ENCODE peak calls at places on chromosomes 12 and 14, in seven cellular contexts. M, G, R, I, E, B and C are unnamed samples.

GRCh38 chr14:75259946-75260545 is 18.6 kb upstream of the FOS start:
- DNase-seq in M (no peak), G (no peak), R (no peak), I (no peak), E (no peak), B (no peak), C (no peak)

GRCh38 chr12:52079576-52080402 is at the start of gene SMIM41:
- DNase-seq in M (no peak), G (no peak), R (no peak), I (no peak), E (no peak), B (no peak), C (no peak)

GRCh38 chr12:57003395-57003794 is 3.0 kb downstream of the ZBTB39 start:
- DNase-seq in M (no peak), G (no peak), R (no peak), I (peak; percentile 51), E (no peak), B (no peak), C (no peak)

GRCh38 chr14:31960039-31960438 is 117.1 kb upstream of the ARHGAP5 start:
- DNase-seq in M (no peak), G (no peak), R (no peak), I (no peak), E (no peak), B (no peak), C (no peak)

GRCh38 chr14:68549966-68550705 is 242.7 kb downstream of the ZFP36L1 start:
- DNase-seq in M (no peak), G (peak; percentile 92), R (peak; percentile 5), I (no peak), E (no peak), B (no peak), C (peak; percentile 53)

GRCh38 chr12:42084522-42084921 is 60.2 kb downstream of the GXYLT1 start:
- DNase-seq in M (no peak), G (no peak), R (no peak), I (no peak), E (no peak), B (no peak), C (no peak)

GRCh38 chr12:95809000-95809680 is 18.6 kb upstream of the NTN4 start:
- DNase-seq in M (no peak), G (no peak), R (no peak), I (no peak), E (no peak), B (no peak), C (no peak)

GRCh38 chr12:92431146-92431545 is 271.6 kb upstream of the PLEKHG7 start:
- DNase-seq in M (no peak), G (no peak), R (no peak), I (no peak), E (no peak), B (peak; percentile 35), C (no peak)

GRCh38 chr14:102568115-102568614 is 24.3 kb upstream of the RCOR1 start:
- DNase-seq in M (no peak), G (no peak), R (no peak), I (no peak), E (no peak), B (peak; percentile 63), C (peak; percentile 80)

GRCh38 chr12:41108032-41108431 is 80.1 kb upstream of the PDZRN4 start:
- DNase-seq in M (no peak), G (no peak), R (peak; percentile 35), I (peak; percentile 81), E (no peak), B (no peak), C (no peak)

GRCh38 chr12:69648476-69648875 is 37.8 kb upstream of the LRRC10 start:
- DNase-seq in M (peak; percentile 89), G (peak; percentile 95), R (no peak), I (no peak), E (no peak), B (no peak), C (peak; percentile 89)

GRCh38 chr12:52826611-52827498 is 7.3 kb downstream of the KRT79 start:
- DNase-seq in M (no peak), G (no peak), R (no peak), I (no peak), E (no peak), B (no peak), C (no peak)

GRCh38 chr14:94038921-94039629 is 12.9 kb downstream of the OTUB2 start:
- DNase-seq in M (no peak), G (no peak), R (no peak), I (no peak), E (no peak), B (no peak), C (no peak)

GRCh38 chr14:94036328-94037167 is 10.4 kb downstream of the OTUB2 start:
- DNase-seq in M (peak; percentile 76), G (peak; percentile 80), R (peak; percentile 87), I (no peak), E (no peak), B (peak; percentile 78), C (peak; percentile 63)

GRCh38 chr14:94040247-94040646 is 14.1 kb downstream of the OTUB2 start:
- DNase-seq in M (no peak), G (no peak), R (no peak), I (no peak), E (no peak), B (no peak), C (no peak)

GRCh38 chr14:94037954-94038353 is 11.8 kb downstream of the OTUB2 start:
- DNase-seq in M (no peak), G (no peak), R (no peak), I (no peak), E (no peak), B (no peak), C (no peak)

GRCh38 chr14:94038510-94038909 is 12.4 kb downstream of the OTUB2 start:
- DNase-seq in M (no peak), G (no peak), R (no peak), I (no peak), E (no peak), B (no peak), C (no peak)
- TF ChIP-seq CTCF in M (no peak), G (no peak), R (no peak), I (no peak), E (no peak), B (no peak), C (no peak)

GRCh38 chr12:104581000-104581570 is 124.3 kb downstream of the CHST11 start:
- DNase-seq in M (no peak), G (no peak), R (no peak), I (no peak), E (no peak), B (no peak), C (no peak)

GRCh38 chr12:104578453-104578852 is 121.7 kb downstream of the CHST11 start:
- DNase-seq in M (peak; percentile 49), G (peak; percentile 89), R (no peak), I (no peak), E (no peak), B (no peak), C (peak; percentile 66)

GRCh38 chr12:104582739-104583138 is 126.0 kb downstream of the CHST11 start:
- DNase-seq in M (no peak), G (no peak), R (no peak), I (no peak), E (no peak), B (no peak), C (no peak)

GRCh38 chr12:104576980-104577925 is 120.5 kb downstream of the CHST11 start:
- DNase-seq in M (no peak), G (peak; percentile 46), R (no peak), I (no peak), E (no peak), B (no peak), C (no peak)

GRCh38 chr12:104579716-104580495 is 123.2 kb downstream of the CHST11 start:
- DNase-seq in M (no peak), G (no peak), R (no peak), I (no peak), E (no peak), B (no peak), C (no peak)
- H3K4me3 ChIP-seq in M (no peak overlapping the region), G (no peak overlapping the region), R (no peak overlapping the region), I (no peak overlapping the region), E (no peak overlapping the region), B (no peak overlapping the region), C (no peak overlapping the region)

GRCh38 chr14:36941783-36942521 is 230.5 kb downstream of the SLC25A21 start:
- DNase-seq in M (peak; percentile 69), G (peak; percentile 80), R (peak; percentile 86), I (peak; percentile 71), E (no peak), B (peak; percentile 42), C (peak; percentile 71)

GRCh38 chr14:36944307-36945010 is 227.9 kb downstream of the SLC25A21 start:
- DNase-seq in M (peak; percentile 5), G (peak; percentile 71), R (no peak), I (no peak), E (no peak), B (no peak), C (peak; percentile 82)

GRCh38 chr14:36940476-36940875 is 231.9 kb downstream of the SLC25A21 start:
- DNase-seq in M (peak; percentile 41), G (no peak), R (no peak), I (no peak), E (no peak), B (no peak), C (no peak)

GRCh38 chr14:36939265-36939664 is 233.1 kb downstream of the SLC25A21 start:
- DNase-seq in M (no peak), G (no peak), R (no peak), I (no peak), E (no peak), B (no peak), C (no peak)

DNA sequence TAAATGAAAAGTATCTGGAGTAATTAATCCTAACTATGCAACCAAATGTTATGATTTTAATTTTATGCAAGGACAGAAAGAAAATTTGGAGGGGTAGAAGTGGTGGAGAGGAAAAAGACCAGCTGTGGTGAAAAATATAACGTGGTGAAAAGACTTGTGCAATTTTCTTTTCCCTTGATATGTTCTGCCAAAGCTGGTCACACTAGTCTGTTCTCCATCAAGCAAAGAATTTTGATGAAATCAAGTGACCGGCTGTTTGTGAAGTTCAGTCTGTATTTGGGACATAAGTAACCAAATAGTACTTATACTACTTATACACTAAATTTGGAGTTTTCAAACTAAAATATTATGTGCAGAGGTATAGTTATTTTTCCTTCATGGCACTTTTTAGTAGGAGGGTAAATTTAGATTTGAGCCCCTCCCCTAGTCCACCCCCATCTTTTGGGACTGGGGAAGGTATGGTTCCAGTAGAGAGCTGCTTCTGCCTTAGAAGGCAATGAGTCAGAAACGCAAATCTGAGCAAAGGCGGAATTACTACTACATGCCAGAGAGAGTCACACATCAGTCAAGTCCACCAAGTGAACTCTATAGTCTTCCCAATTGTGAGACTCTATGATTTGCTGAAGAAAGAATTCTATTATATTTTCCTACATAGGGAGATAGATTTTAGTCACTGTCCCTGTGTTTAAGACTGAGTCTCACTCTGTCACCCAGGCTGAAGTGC is 229.7 kb downstream of the SLC25A21 start:
- DNase-seq in M (peak; percentile 2), G (peak; percentile 64), R (no peak), I (no peak), E (no peak), B (no peak), C (peak; percentile 85)
- TF ChIP-seq CTCF in M (no peak), G (no peak), R (no peak), I (no peak), E (peak; percentile 15), B (no peak), C (no peak)

DNA sequence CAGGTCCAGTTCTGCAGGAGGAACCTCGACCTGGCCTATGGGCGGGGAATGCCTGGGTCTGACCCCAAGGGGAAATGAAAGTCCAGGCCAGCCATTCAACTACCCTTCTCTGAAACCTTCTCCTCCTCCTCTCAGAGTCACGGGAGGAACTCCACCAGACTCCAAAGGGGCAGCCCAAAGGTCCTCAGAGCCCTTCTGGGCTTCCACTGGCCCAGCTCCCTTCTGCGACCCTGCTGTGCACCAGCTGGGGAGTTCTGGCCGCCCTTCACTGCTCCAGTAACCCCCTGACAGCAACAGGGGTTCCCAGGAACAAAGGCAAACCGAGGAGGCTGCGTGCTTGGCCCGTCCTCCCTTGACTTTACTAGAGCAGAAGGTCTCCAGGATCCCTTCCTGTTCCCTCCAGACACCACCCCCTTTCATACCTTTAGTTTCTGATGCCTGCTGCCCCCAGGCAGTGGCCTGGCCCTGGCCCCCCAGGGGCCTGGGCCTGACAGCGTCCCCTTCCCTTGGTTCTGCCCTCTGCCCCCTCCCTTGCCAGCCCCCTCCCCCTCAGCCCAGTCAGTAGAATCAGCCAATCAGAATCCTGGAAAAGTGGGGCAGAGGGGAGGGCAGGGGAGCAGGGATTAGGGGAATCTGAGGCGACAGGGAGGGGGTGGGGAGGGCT is 850 bp upstream of the ZNF385A start:
- DNase-seq in M (no peak), G (no peak), R (no peak), I (no peak), E (no peak), B (no peak), C (no peak)
- H3K4me3 ChIP-seq in M (no peak overlapping the region), G (no peak overlapping the region), R (no peak overlapping the region), I (no peak overlapping the region), E (no peak overlapping the region), B (no peak overlapping the region), C (no peak overlapping the region)